ENCODE peak calls at places on chromosome 5, in eight cellular contexts. D is activated naive CD8-positive, alpha-beta T cell treated with anti-CD3 and anti-CD28 coated beads, Interleukin-2, amount 50 U/mL, for 16 hours; E is CD4-positive, alpha-beta memory T cell; C is GM12865; Q is NCI-H1436; R is non-pigmented ciliary epithelial cell; H is T-helper 2 cell; X is GM23248. J is an unnamed sample.

GRCh38 chr5:98349251-98349989 is 424.0 kb upstream of the RGMB start:
- DNase-seq in Q (no peak), C (peak), X (peak), E (no peak), D (no peak), R (peak), H (no peak), J (no peak)

GRCh38 chr5:150710165-150710564 is 9.3 kb upstream of the RBM22 start:
- DNase-seq in R (no peak), Q (no peak), X (peak), H (no peak), D (no peak), E (no peak), C (no peak), J (no peak)

GRCh38 chr5:124839371-124839998 is 93.0 kb upstream of the ZNF608 start:
- DNase-seq in R (no peak), C (no peak), H (no peak), D (no peak), X (no peak), E (no peak), Q (no peak), J (no peak)

GRCh38 chr5:108728566-108729305 is 19.0 kb upstream of the FER start:
- DNase-seq in D (peak), Q (no peak), C (peak), E (peak), R (no peak), H (no peak), X (no peak), J (no peak)

GRCh38 chr5:96537386-96537785 is 104.3 kb upstream of the PCSK1 start:
- DNase-seq in D (no peak), Q (no peak), H (no peak), R (peak), E (peak), C (peak), X (peak), J (no peak)

GRCh38 chr5:124156408-124157027 is 589.9 kb downstream of the ZNF608 start:
- DNase-seq in H (no peak), Q (no peak), X (peak), C (no peak), E (no peak), D (no peak), R (no peak), J (no peak)

GRCh38 chr5:115947260-115947659 is 15.0 kb upstream of the LVRN start:
- DNase-seq in Q (no peak), C (no peak), X (peak), H (no peak), E (no peak), D (no peak), R (peak), J (no peak)

GRCh38 chr5:148469446-148470062 is 85.8 kb downstream of the FBXO38 start:
- DNase-seq in C (no peak), E (no peak), H (no peak), D (no peak), Q (no peak), R (no peak), X (peak), J (no peak)

GRCh38 chr5:132427285-132428146 is 58.0 kb downstream of the SLC22A5 start:
- DNase-seq in E (peak), H (no peak), D (no peak), C (peak), Q (no peak), R (no peak), X (peak), J (peak)

GRCh38 chr5:74978347-74978746 is 74.0 kb downstream of the GCNT4 start:
- DNase-seq in D (no peak), X (no peak), H (no peak), Q (no peak), E (no peak), C (peak), R (no peak), J (no peak)

GRCh38 chr5:111756701-111757581 is at the start of gene NREP:
- DNase-seq in X (peak), D (peak), R (peak), Q (peak), H (peak), E (peak), C (peak), J (peak)

GRCh38 chr5:94031631-94032030 is 290.2 kb upstream of the POU5F2 start:
- DNase-seq in D (no peak), X (peak), C (no peak), E (no peak), R (no peak), H (no peak), Q (no peak), J (no peak)

GRCh38 chr5:167049043-167049663 is 1242.3 kb upstream of the WWC1 start:
- DNase-seq in E (no peak), R (peak), D (no peak), Q (no peak), H (no peak), X (peak), C (peak), J (peak)

GRCh38 chr5:152549709-152550108 is 144.6 kb upstream of the NMUR2 start:
- DNase-seq in E (no peak), C (no peak), R (no peak), D (no peak), H (no peak), X (no peak), Q (no peak), J (no peak)

GRCh38 chr5:73841641-73842040 is 215.6 kb downstream of the ARHGEF28 start:
- DNase-seq in C (no peak), E (no peak), R (no peak), D (no peak), X (no peak), H (no peak), Q (no peak), J (no peak)

J was measured in glutamatergic neuron.